ENCODE peak calls at places on chromosomes 6 and 20, in nine cellular contexts. O is fibroblast of the aortic adventitia, Z is K562, A is left lung, I is endodermal cell, U is left ventricle myocardium inferior, P is AG09309, K is hepatocyte, S is thoracic aorta. Y is an unnamed sample.

GRCh38 chr6:32614366-32615081 is 22.7 kb upstream of the HLA-DQA1 start:
- DNase-seq in K (no peak), Z (no peak), S (no peak), P (no peak), A (peak), O (no peak), U (no peak), I (peak), Y (no peak)

GRCh38 chr20:48652961-48653705 is 174.7 kb downstream of the PREX1 start:
- DNase-seq in S (no peak), Z (no peak), O (no peak), I (no peak), U (no peak), P (no peak), K (no peak), A (no peak), Y (no peak)

GRCh38 chr6:146892613-146893401 is 294.0 kb downstream of the ADGB start:
- DNase-seq in K (no peak), S (no peak), U (no peak), O (peak), I (no peak), P (peak), A (no peak), Z (no peak), Y (peak)

GRCh38 chr6:139977887-139978332 is 603.5 kb upstream of the CITED2 start:
- DNase-seq in P (peak), A (no peak), O (peak), S (no peak), I (peak), U (no peak), Z (no peak), K (peak), Y (peak)

GRCh38 chr6:109892451-109893435 is 85.4 kb upstream of the GPR6 start:
- DNase-seq in I (peak), P (no peak), O (no peak), U (no peak), A (peak), Z (no peak), S (no peak), K (peak), Y (no peak)

GRCh38 chr20:16491277-16491912 is 81.9 kb downstream of the KIF16B start:
- DNase-seq in Z (no peak), O (peak), U (no peak), S (no peak), P (peak), A (no peak), K (no peak), I (no peak), Y (no peak)

GRCh38 chr6:106347219-106347618 is 13.3 kb upstream of the CRYBG1 start:
- DNase-seq in U (no peak), K (no peak), P (no peak), Z (no peak), A (no peak), I (no peak), S (no peak), O (no peak), Y (no peak)

GRCh38 chr6:27775796-27776184 is 136.4 kb downstream of the OR2B2 start:
- DNase-seq in U (no peak), Z (no peak), O (no peak), I (peak), S (no peak), A (no peak), K (no peak), P (no peak), Y (no peak)

GRCh38 chr6:169991913-169992312 is 240.5 kb downstream of the ERMARD start:
- DNase-seq in O (no peak), A (no peak), Z (no peak), P (no peak), I (peak), U (no peak), S (no peak), K (no peak), Y (no peak)

GRCh38 chr6:169991031-169991390 is 239.6 kb downstream of the ERMARD start:
- DNase-seq in S (no peak), O (no peak), Z (no peak), I (peak), A (no peak), U (no peak), K (no peak), P (no peak), Y (no peak)

GRCh38 chr6:169988769-169989550 is 237.5 kb downstream of the ERMARD start:
- DNase-seq in U (no peak), S (no peak), P (no peak), Z (no peak), I (no peak), K (no peak), A (no peak), O (no peak), Y (no peak)

GRCh38 chr6:169989594-169989993 is 238.2 kb downstream of the ERMARD start:
- DNase-seq in I (no peak), A (no peak), O (no peak), K (no peak), Z (no peak), S (no peak), P (no peak), U (no peak), Y (no peak)

DNA sequence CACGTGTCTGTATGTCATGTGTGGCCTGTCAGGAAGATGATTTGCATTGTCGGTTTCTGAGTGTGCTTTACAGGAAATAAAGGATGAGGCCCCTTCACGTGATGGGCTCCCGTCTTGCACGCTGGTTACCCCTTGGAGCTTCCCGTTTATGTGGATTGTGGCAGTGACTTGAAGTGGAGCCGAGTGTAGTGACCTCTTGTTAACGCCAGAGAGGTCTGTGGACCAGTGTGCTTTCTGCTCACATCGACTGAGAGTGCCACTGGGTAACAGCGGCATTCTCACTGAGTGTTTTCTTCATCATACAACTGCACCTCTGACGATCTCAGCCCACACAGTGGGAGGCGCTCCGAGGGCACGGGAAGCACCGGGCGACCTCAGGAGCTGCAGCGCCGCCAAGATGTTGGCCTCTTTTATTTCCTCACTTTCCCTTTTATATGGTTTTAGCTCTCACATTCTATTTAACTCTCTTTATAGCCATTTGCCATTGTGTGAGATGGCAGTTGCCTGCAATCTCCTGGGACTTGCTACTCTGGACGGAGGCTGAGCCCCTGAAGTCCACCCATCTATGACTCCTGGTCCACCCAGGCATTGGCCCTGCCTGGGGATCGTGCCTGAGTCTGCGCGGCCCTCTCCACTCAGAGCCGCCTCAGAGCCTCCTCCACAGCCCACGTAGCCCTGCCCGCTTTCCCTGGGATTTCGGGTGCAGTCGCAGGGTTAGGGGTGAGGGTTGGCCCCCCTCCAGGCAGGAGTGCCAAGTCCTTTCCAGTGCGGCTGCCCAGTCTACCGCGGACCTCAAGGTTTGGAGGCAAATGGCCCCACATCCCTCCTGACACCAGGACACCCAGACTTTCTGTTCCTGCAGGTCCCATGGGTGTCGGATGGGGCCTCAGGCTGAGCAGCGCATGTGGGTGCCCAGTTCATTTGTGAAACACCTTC is 238.9 kb downstream of the ERMARD start:
- DNase-seq in S (no peak), A (peak), I (no peak), K (no peak), U (no peak), O (no peak), Z (no peak), P (no peak), Y (no peak)
- TF ChIP-seq CTCF in S (no peak), A (no peak), I (peak), K (no peak), U (no peak), O (no peak), Z (peak), P (no peak), Y (no peak)

GRCh38 chr6:131948692-131949614 is 2.2 kb downstream of the CCN2 start:
- DNase-seq in S (no peak), K (peak), Z (no peak), I (no peak), A (no peak), U (no peak), O (peak), P (peak), Y (peak)

GRCh38 chr6:131946992-131947955 is 3.9 kb downstream of the CCN2 start:
- DNase-seq in K (no peak), S (no peak), A (no peak), I (no peak), P (peak), O (peak), U (no peak), Z (no peak), Y (peak)

GRCh38 chr6:131948221-131948661 is 2.9 kb downstream of the CCN2 start:
- DNase-seq in Z (no peak), S (no peak), A (no peak), K (no peak), I (no peak), U (no peak), P (no peak), O (peak), Y (peak)

GRCh38 chr6:131946404-131946991 is 4.7 kb downstream of the CCN2 start:
- DNase-seq in O (peak), U (no peak), A (no peak), Z (no peak), S (no peak), K (no peak), I (peak), P (no peak), Y (peak)

DNA sequence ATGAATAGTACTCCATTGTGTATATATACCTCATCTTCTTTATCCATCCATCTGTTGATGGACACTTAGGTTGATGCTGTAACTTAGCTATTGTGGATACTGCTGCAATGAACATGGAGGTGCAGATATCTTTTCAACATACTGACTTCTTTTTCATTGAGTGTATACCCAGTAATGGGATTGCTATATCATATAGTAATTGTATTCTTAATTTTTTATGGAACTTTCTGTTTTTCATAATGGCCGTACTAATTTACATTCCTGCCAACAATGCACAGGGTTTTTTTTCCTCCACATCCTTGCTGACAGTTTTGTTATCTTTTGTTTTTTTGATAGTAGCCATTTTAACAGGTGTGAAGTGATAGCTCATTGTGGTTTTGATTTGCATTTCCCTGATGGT is 5.2 kb downstream of the CCN2 start:
- DNase-seq in S (no peak), A (no peak), I (no peak), P (no peak), U (no peak), O (peak), Z (no peak), K (no peak), Y (no peak)
- H3K4me3 ChIP-seq in S (no peak), A (no peak), I (no peak), P (no peak), U (no peak), O (no peak), Z (no peak), K (no peak), Y (peak)

GRCh38 chr20:10949930-10950783 is 276.4 kb upstream of the JAG1 start:
- DNase-seq in P (no peak), A (no peak), K (no peak), O (no peak), S (no peak), I (no peak), U (no peak), Z (no peak), Y (no peak)
- TF ChIP-seq CTCF in P (no peak), A (no peak), K (no peak), O (no peak), S (no peak), I (no peak), U (no peak), Z (no peak), Y (no peak)

DNA sequence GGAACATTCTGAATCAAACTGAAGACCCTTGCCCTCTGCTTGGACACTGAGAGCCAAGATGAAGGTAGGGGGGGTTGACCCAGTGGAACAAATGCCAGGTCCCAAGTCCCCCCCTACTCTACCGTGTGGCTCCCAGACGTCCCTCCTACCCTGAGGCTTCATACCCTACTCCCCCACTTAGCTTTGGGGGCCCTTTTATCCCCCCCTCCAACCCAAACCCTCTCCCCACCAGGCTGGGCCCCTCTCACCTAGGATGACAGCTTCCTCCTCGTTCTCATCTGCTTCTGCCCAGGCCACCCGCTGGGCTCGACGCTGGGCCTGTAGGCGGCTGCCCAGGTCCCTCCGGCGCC is 1.5 kb downstream of the DDRGK1 start:
- DNase-seq in P (no peak), K (no peak), U (no peak), Z (no peak), I (no peak), A (no peak), S (no peak), O (no peak), Y (no peak)
- H3K4me3 ChIP-seq in P (peak), K (peak), U (peak), Z (peak), I (peak), A (peak), S (peak), O (peak), Y (peak)

GRCh38 chr6:6217838-6218237 is 102.6 kb downstream of the F13A1 start:
- DNase-seq in K (no peak), A (no peak), U (no peak), I (peak), O (no peak), P (no peak), Z (no peak), S (no peak), Y (no peak)
- TF ChIP-seq CTCF in K (no peak), A (no peak), U (no peak), I (peak), O (no peak), P (no peak), Z (no peak), S (no peak), Y (no peak)

GRCh38 chr6:130931683-130932082 is 104.5 kb downstream of the SMLR1 start:
- DNase-seq in K (no peak), I (no peak), S (no peak), U (no peak), A (no peak), P (no peak), Z (no peak), O (no peak), Y (no peak)

GRCh38 chr6:130928993-130929678 is 101.9 kb downstream of the SMLR1 start:
- DNase-seq in K (no peak), Z (no peak), S (no peak), A (no peak), O (peak), I (no peak), P (no peak), U (no peak), Y (peak)

GRCh38 chr6:130927305-130927704 is 100.1 kb downstream of the SMLR1 start:
- DNase-seq in U (no peak), O (no peak), K (peak), P (no peak), I (no peak), A (no peak), S (no peak), Z (peak), Y (no peak)

GRCh38 chr6:130932438-130932837 is 105.2 kb downstream of the SMLR1 start:
- DNase-seq in A (no peak), P (no peak), S (no peak), U (no peak), Z (no peak), K (no peak), O (peak), I (no peak), Y (peak)

DNA sequence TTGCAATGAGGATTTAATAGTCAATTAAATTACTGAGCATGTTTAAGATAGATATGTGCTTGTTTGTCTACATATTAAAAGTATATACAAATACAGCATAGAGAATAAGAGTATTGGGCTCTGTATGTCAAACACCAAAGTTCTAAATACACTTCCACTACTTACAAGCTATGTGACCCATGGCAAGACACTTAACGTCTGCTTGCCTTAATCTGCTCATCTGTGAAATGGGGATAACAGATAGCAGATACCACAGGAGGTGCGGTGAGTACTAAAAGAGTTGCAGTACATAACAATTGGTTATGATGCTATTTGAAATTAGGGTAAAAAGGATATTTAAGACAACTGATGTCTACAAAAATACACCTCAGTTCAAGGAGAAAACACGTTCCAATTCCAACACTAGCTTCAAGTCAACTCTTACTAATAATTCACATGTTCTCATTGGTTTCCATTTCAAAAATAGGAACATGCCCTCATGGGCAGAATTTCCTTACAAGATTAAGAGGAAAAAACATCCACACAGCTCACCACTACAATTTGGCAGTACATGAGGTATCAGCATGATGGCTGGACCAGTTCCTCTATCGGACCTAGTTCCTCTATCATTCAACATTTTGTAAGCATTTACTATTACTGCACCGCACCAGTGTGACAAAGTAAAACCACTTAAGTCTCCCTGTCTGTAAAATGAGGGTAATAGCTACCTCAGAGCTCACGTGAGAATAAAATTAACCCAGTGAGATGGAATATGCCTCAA is 101.1 kb downstream of the SMLR1 start:
- DNase-seq in K (no peak), I (no peak), P (no peak), S (no peak), U (no peak), O (peak), A (no peak), Z (no peak), Y (no peak)
- H3K4me3 ChIP-seq in K (no peak), I (no peak), P (no peak), S (peak), U (no peak), O (peak), A (no peak), Z (no peak), Y (no peak)

GRCh38 chr6:149566372-149567193 is at the start of gene GINM1:
- DNase-seq in Z (peak), A (peak), U (peak), I (peak), K (peak), S (no peak), P (no peak), O (peak), Y (peak)
- TF ChIP-seq CTCF in Z (no peak), A (no peak), U (no peak), I (no peak), K (peak), S (no peak), P (no peak), O (no peak), Y (no peak)

GRCh38 chr20:35286077-35286898 is 1.7 kb upstream of the EIF6 start:
- DNase-seq in Z (no peak), O (no peak), I (no peak), S (no peak), U (no peak), P (no peak), A (no peak), K (peak), Y (no peak)

GRCh38 chr20:35284267-35284991 is at the start of gene EIF6:
- DNase-seq in O (peak), P (no peak), U (peak), A (peak), S (peak), I (peak), Z (peak), K (peak), Y (peak)

GRCh38 chr20:35284992-35285805 is 627 bp upstream of the EIF6 start:
- DNase-seq in K (no peak), P (no peak), A (no peak), U (no peak), I (no peak), S (no peak), O (no peak), Z (no peak), Y (no peak)

GRCh38 chr20:35286899-35287508 is 2.4 kb upstream of the EIF6 start:
- DNase-seq in Z (no peak), I (no peak), A (no peak), S (no peak), O (no peak), P (no peak), U (no peak), K (no peak), Y (no peak)

GRCh38 chr20:35285806-35286076 is 1.2 kb upstream of the EIF6 start:
- DNase-seq in Z (no peak), K (no peak), O (no peak), P (no peak), U (no peak), S (no peak), A (no peak), I (no peak), Y (no peak)
- H3K4me3 ChIP-seq in Z (no peak), K (no peak), O (no peak), P (no peak), U (no peak), S (no peak), A (no peak), I (peak), Y (no peak)

GRCh38 chr20:24672181-24672880 is 202.9 kb downstream of the SYNDIG1 start:
- DNase-seq in A (peak), K (no peak), P (no peak), U (no peak), I (no peak), O (no peak), S (no peak), Z (no peak), Y (no peak)
- TF ChIP-seq CTCF in A (no peak), K (no peak), P (no peak), U (no peak), I (no peak), O (no peak), S (no peak), Z (no peak), Y (no peak)